ENCODE peak calls at places on chromosomes 6 and 20, in eight cellular contexts. U is endothelial cell of umbilical vein; D is activated gamma-delta T cell treated with anti-CD3 and anti-CD28 coated beads, Interleukin-2, amount 50 U/mL, for 16 hours; T is WTC11; Y is T-helper 2 cell; N is NCI-H1417; Z is CD8-positive, alpha-beta memory T cell; X is mucosa of gallbladder. E is an unnamed sample.

GRCh38 chr20:48770700-48771099 is 57.1 kb downstream of the PREX1 start:
- DNase-seq in U (no peak), D (no peak), T (no peak), Y (no peak), N (no peak), Z (no peak), X (no peak), E (peak)

GRCh38 chr6:46998436-46999017 is 43.6 kb downstream of the ADGRF1 start:
- DNase-seq in U (no peak), D (no peak), T (no peak), Y (no peak), N (no peak), Z (no peak), X (no peak), E (peak)

GRCh38 chr20:32017711-32018251 is 7.5 kb downstream of the CCM2L start:
- DNase-seq in U (no peak), D (no peak), T (peak), Y (no peak), N (peak), Z (peak), X (peak), E (peak)

GRCh38 chr6:40387127-40387870 is 199.9 kb downstream of the LRFN2 start:
- DNase-seq in U (no peak), D (no peak), T (no peak), Y (no peak), N (no peak), Z (no peak), X (no peak), E (no peak)

GRCh38 chr6:105974981-105975380 is 111.2 kb upstream of the PRDM1 start:
- DNase-seq in U (no peak), D (no peak), T (no peak), Y (no peak), N (no peak), Z (no peak), X (no peak), E (no peak)

GRCh38 chr20:58661298-58662141 is 10.4 kb downstream of the STX16 start:
- DNase-seq in U (peak), D (no peak), T (no peak), Y (peak), N (no peak), Z (no peak), X (no peak), E (no peak)

GRCh38 chr20:40941023-40941655 is 87.5 kb upstream of the TOP1 start:
- DNase-seq in U (no peak), D (no peak), T (no peak), Y (no peak), N (no peak), Z (no peak), X (no peak), E (no peak)

GRCh38 chr6:37535701-37536461 is 36.2 kb upstream of the CCDC167 start:
- DNase-seq in U (no peak), D (no peak), T (peak), Y (no peak), N (no peak), Z (no peak), X (no peak), E (peak)

GRCh38 chr6:113610377-113610988 is 246.7 kb upstream of the MARCKS start:
- DNase-seq in U (peak), D (no peak), T (no peak), Y (no peak), N (no peak), Z (no peak), X (no peak), E (no peak)

GRCh38 chr20:44736170-44737021 is 9.3 kb upstream of the KCNK15 start:
- DNase-seq in U (peak), D (no peak), T (peak), Y (no peak), N (peak), Z (no peak), X (peak), E (peak)

GRCh38 chr20:11387189-11387754 is 530.4 kb upstream of the BTBD3 start:
- DNase-seq in U (no peak), D (no peak), T (no peak), Y (no peak), N (no peak), Z (no peak), X (no peak), E (no peak)

E was measured in NCI-H69.